ENCODE peak calls at places on chromosomes 5 and 9, in eight cellular contexts. M, W, L, J, V, Y, I and X are unnamed samples.

GRCh38 chr5:173490681-173491080 is 125.8 kb downstream of the BOD1 start:
- DNase-seq in M (no peak), W (no peak), L (no peak), J (no peak), V (no peak), Y (no peak), I (no peak), X (no peak)

GRCh38 chr5:140633081-140633471 is at the start of gene CD14:
- DNase-seq in M (no peak), W (peak), L (peak), J (no peak), V (no peak), Y (peak), I (no peak), X (no peak)

GRCh38 chr5:74598731-74599624 is 41.5 kb downstream of the ENC1 start:
- DNase-seq in M (no peak), W (no peak), L (no peak), J (no peak), V (no peak), Y (no peak), I (no peak), X (no peak)

GRCh38 chr5:115702025-115702424 is 76.2 kb upstream of the TMED7 start:
- DNase-seq in M (no peak), W (no peak), L (no peak), J (no peak), V (no peak), Y (no peak), I (no peak), X (no peak)

GRCh38 chr5:14449052-14449661 is 132.4 kb upstream of the OTULINL start:
- DNase-seq in M (no peak), W (no peak), L (no peak), J (no peak), V (no peak), Y (no peak), I (no peak), X (no peak)

GRCh38 chr5:58072202-58072791 is 387.6 kb downstream of the PLK2 start:
- DNase-seq in M (no peak), W (no peak), L (no peak), J (no peak), V (no peak), Y (no peak), I (no peak), X (no peak)

GRCh38 chr5:38187532-38187931 is 70.8 kb upstream of the EGFLAM start:
- DNase-seq in M (no peak), W (no peak), L (no peak), J (no peak), V (no peak), Y (no peak), I (no peak), X (peak)

GRCh38 chr9:129146441-129146933 is 31.6 kb downstream of the IER5L start:
- DNase-seq in M (no peak), W (no peak), L (peak), J (no peak), V (no peak), Y (no peak), I (no peak), X (no peak)

GRCh38 chr5:94433393-94434149 is 184.8 kb downstream of the KIAA0825 start:
- DNase-seq in M (peak), W (no peak), L (no peak), J (no peak), V (no peak), Y (peak), I (no peak), X (no peak)

GRCh38 chr9:120338340-120338739 is 241.6 kb downstream of the CDK5RAP2 start:
- DNase-seq in M (no peak), W (no peak), L (no peak), J (no peak), V (no peak), Y (no peak), I (no peak), X (no peak)

GRCh38 chr9:25397746-25398145 is 280.5 kb downstream of the TUSC1 start:
- DNase-seq in M (no peak), W (no peak), L (no peak), J (no peak), V (peak), Y (no peak), I (no peak), X (no peak)

GRCh38 chr5:139232161-139232724 is 34.1 kb upstream of the SIL1 start:
- DNase-seq in M (peak), W (no peak), L (no peak), J (no peak), V (no peak), Y (no peak), I (no peak), X (no peak)

GRCh38 chr5:106454651-106455415 is 1215.9 kb downstream of the EFNA5 start:
- DNase-seq in M (peak), W (no peak), L (peak), J (no peak), V (peak), Y (no peak), I (no peak), X (no peak)

GRCh38 chr5:74318985-74319563 is 321.5 kb downstream of the ENC1 start:
- DNase-seq in M (no peak), W (no peak), L (no peak), J (no peak), V (no peak), Y (no peak), I (no peak), X (no peak)